ENCODE peak calls at places on chromosome 13, in four cellular contexts. One of them, this sample, is unnamed.

GRCh38 chr13:110138009-110138699 is 168.8 kb downstream of the COL4A1 start:
- DNase-seq in K562: peak; percentile 21
- DNase-seq in GM12878: peak; percentile 36
- DNase-seq in SK-N-SH: peak; percentile 79
- DNase-seq in this sample: peak; percentile 8

GRCh38 chr13:100063333-100063732 is 25.6 kb upstream of the PCCA start:
- DNase-seq in K562: no peak
- DNase-seq in SK-N-SH: no peak
- DNase-seq in GM12878: no peak
- DNase-seq in this sample: no peak

GRCh38 chr13:23025848-23026608 is 154.8 kb upstream of the SGCG start:
- DNase-seq in K562: no peak
- DNase-seq in SK-N-SH: no peak
- DNase-seq in GM12878: no peak
- DNase-seq in this sample: no peak

GRCh38 chr13:111152836-111153235 is 37.7 kb downstream of the ARHGEF7 start:
- DNase-seq in GM12878: no peak
- DNase-seq in SK-N-SH: peak; percentile 44
- DNase-seq in K562: no peak
- DNase-seq in this sample: peak; percentile 61

GRCh38 chr13:83312194-83312593 is 570.1 kb downstream of the SLITRK1 start:
- DNase-seq in GM12878: no peak
- DNase-seq in SK-N-SH: no peak
- DNase-seq in K562: no peak
- DNase-seq in this sample: no peak

GRCh38 chr13:109720758-109721184 is 65.6 kb downstream of the IRS2 start:
- DNase-seq in GM12878: no peak
- DNase-seq in K562: no peak
- DNase-seq in SK-N-SH: no peak
- DNase-seq in this sample: peak; percentile 35

GRCh38 chr13:27556109-27556508 is 64.2 kb downstream of the LNX2 start:
- DNase-seq in K562: no peak
- DNase-seq in SK-N-SH: no peak
- DNase-seq in GM12878: no peak
- DNase-seq in this sample: no peak

GRCh38 chr13:31764556-31764955 is 25.2 kb downstream of the RXFP2 start:
- DNase-seq in K562: no peak
- DNase-seq in GM12878: no peak
- DNase-seq in SK-N-SH: no peak
- DNase-seq in this sample: no peak

GRCh38 chr13:32117696-32118095 is 86.1 kb downstream of the FRY start:
- DNase-seq in GM12878: no peak
- DNase-seq in SK-N-SH: no peak
- DNase-seq in K562: no peak
- DNase-seq in this sample: no peak

GRCh38 chr13:31767175-31767900 is 28.0 kb downstream of the RXFP2 start:
- DNase-seq in SK-N-SH: no peak
- DNase-seq in GM12878: no peak
- DNase-seq in K562: no peak
- DNase-seq in this sample: no peak

GRCh38 chr13:95258619-95259194 is 42.5 kb downstream of the ABCC4 start:
- DNase-seq in GM12878: no peak
- DNase-seq in K562: no peak
- DNase-seq in SK-N-SH: no peak
- DNase-seq in this sample: peak; percentile 81

GRCh38 chr13:97344250-97345175 is 89.5 kb upstream of the RAP2A start:
- DNase-seq in GM12878: no peak
- DNase-seq in K562: no peak
- DNase-seq in SK-N-SH: peak; percentile 67
- DNase-seq in this sample: peak; percentile 62

GRCh38 chr13:37026778-37027177 is 26.2 kb downstream of the EXOSC8 start:
- DNase-seq in GM12878: no peak
- DNase-seq in SK-N-SH: no peak
- DNase-seq in K562: no peak
- DNase-seq in this sample: no peak

GRCh38 chr13:21638319-21639282 is 32.3 kb upstream of the FGF9 start:
- DNase-seq in K562: peak; percentile 14
- DNase-seq in GM12878: no peak
- DNase-seq in SK-N-SH: peak; percentile 29
- DNase-seq in this sample: no peak

GRCh38 chr13:28306325-28306724 is 168.0 kb downstream of the PAN3 start:
- DNase-seq in K562: no peak
- DNase-seq in SK-N-SH: no peak
- DNase-seq in GM12878: no peak
- DNase-seq in this sample: no peak

GRCh38 chr13:93147946-93148345 is 78.7 kb upstream of the GPC6 start:
- DNase-seq in SK-N-SH: no peak
- DNase-seq in K562: no peak
- DNase-seq in GM12878: no peak
- DNase-seq in this sample: no peak

GRCh38 chr13:79796116-79796515 is 315.2 kb downstream of the NDFIP2 start:
- DNase-seq in GM12878: no peak
- DNase-seq in SK-N-SH: no peak
- DNase-seq in K562: no peak
- DNase-seq in this sample: no peak
- TF ChIP-seq SMC3 in GM12878: no peak
- TF ChIP-seq SMC3 in SK-N-SH: no peak
- TF ChIP-seq SMC3 in K562: no peak
- TF ChIP-seq SMC3 in this sample: no peak

GRCh38 chr13:80249906-80250513 is 90.9 kb downstream of the SPRY2 start:
- DNase-seq in SK-N-SH: no peak
- DNase-seq in K562: no peak
- DNase-seq in GM12878: no peak
- DNase-seq in this sample: no peak

GRCh38 chr13:80255946-80256345 is 85.0 kb downstream of the SPRY2 start:
- DNase-seq in GM12878: no peak
- DNase-seq in K562: no peak
- DNase-seq in SK-N-SH: no peak
- DNase-seq in this sample: no peak

GRCh38 chr13:80256352-80256932 is 84.5 kb downstream of the SPRY2 start:
- DNase-seq in GM12878: no peak
- DNase-seq in K562: no peak
- DNase-seq in SK-N-SH: no peak
- DNase-seq in this sample: no peak

GRCh38 chr13:80251403-80251802 is 89.5 kb downstream of the SPRY2 start:
- DNase-seq in K562: no peak
- DNase-seq in SK-N-SH: no peak
- DNase-seq in GM12878: no peak
- DNase-seq in this sample: no peak
- TF ChIP-seq GABPA in K562: no peak
- TF ChIP-seq GABPA in SK-N-SH: no peak
- TF ChIP-seq GABPA in GM12878: no peak
- TF ChIP-seq GABPA in this sample: no peak

GRCh38 chr13:73809561-73809960 is 324.6 kb downstream of the KLF12 start:
- DNase-seq in K562: no peak
- DNase-seq in SK-N-SH: no peak
- DNase-seq in GM12878: no peak
- DNase-seq in this sample: no peak

DNA sequence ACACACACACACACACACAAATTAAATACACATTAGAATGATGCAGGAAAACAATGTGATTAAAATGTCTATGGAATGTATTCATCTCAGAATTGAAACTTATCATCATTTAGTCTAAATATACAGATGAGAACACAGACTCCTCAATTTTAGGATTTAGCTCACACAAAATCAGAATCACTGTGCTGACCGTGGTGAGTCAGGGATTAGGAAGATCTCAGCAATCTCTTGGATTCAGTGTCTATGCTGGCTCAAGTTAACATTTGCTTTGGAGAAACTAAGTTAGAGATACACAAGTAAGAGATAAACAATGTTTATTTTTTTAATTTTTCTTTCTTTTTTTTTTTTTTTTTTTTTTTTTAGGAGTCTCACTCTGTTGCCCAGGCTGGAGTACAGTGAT is 323.6 kb downstream of the KLF12 start:
- DNase-seq in GM12878: no peak
- DNase-seq in K562: no peak
- DNase-seq in SK-N-SH: no peak
- DNase-seq in this sample: no peak
- TF ChIP-seq SMC3 in GM12878: no peak
- TF ChIP-seq SMC3 in K562: no peak
- TF ChIP-seq SMC3 in SK-N-SH: no peak
- TF ChIP-seq SMC3 in this sample: no peak

GRCh38 chr13:25375727-25376358 is 4.1 kb downstream of the ATP8A2 start:
- DNase-seq in K562: peak; percentile 52
- DNase-seq in GM12878: no peak
- DNase-seq in SK-N-SH: peak; percentile 76
- DNase-seq in this sample: peak; percentile 42
- TF ChIP-seq GABPA in K562: no peak
- TF ChIP-seq GABPA in GM12878: no peak
- TF ChIP-seq GABPA in SK-N-SH: no peak
- TF ChIP-seq GABPA in this sample: no peak

DNA sequence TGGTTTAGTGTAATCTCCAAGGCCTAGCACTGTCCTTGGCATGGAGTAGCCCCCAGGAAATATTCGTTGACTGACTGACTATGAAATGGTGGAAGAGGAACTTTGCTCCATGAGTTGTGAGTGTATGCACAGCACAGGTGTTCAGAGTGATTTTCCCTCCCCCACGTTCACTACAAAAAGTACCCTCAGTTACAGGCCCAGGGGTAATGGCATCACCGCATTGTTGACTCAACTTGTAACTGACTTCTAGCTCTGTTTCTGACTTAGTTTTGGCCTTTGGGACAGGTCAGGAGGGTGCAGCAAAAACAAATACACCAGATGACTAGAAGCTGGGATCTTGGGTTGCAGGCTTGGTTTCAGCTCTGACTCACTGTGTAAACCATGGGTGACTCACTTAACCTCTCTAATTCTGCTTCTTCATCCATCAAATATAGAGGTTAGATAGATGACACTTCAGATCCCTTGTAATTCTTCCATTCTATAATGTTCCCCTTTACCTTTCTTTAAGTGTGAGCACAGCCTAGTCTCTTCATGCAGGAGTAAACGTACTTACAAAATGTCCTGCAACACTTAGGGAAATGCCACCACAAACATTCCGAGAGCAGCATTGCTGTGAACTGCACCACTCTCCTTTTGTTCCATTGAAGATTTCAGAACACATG is 229.8 kb downstream of the KCNRG start:
- DNase-seq in GM12878: peak; percentile 65
- DNase-seq in K562: peak; percentile 32
- DNase-seq in SK-N-SH: no peak
- DNase-seq in this sample: peak; percentile 99
- TF ChIP-seq SMC3 in GM12878: no peak
- TF ChIP-seq SMC3 in K562: no peak
- TF ChIP-seq SMC3 in SK-N-SH: no peak
- TF ChIP-seq SMC3 in this sample: peak; percentile 41

GRCh38 chr13:53028637-53029121 is at the start of gene OLFM4:
- DNase-seq in K562: no peak
- DNase-seq in SK-N-SH: no peak
- DNase-seq in GM12878: no peak
- DNase-seq in this sample: no peak
- TF ChIP-seq GABPA in K562: no peak
- TF ChIP-seq GABPA in SK-N-SH: no peak
- TF ChIP-seq GABPA in GM12878: no peak
- TF ChIP-seq GABPA in this sample: no peak

GRCh38 chr13:61413572-61413971 is 2.1 kb downstream of the PCDH20 start:
- DNase-seq in K562: no peak
- DNase-seq in SK-N-SH: peak; percentile 55
- DNase-seq in GM12878: no peak
- DNase-seq in this sample: no peak

GRCh38 chr13:61415749-61416148 is at the start of gene PCDH20:
- DNase-seq in K562: no peak
- DNase-seq in SK-N-SH: no peak
- DNase-seq in GM12878: no peak
- DNase-seq in this sample: no peak

GRCh38 chr13:61417171-61417570 is 1.5 kb upstream of the PCDH20 start:
- DNase-seq in GM12878: no peak
- DNase-seq in SK-N-SH: no peak
- DNase-seq in K562: no peak
- DNase-seq in this sample: no peak

GRCh38 chr13:61414136-61414535 is 1.5 kb downstream of the PCDH20 start:
- DNase-seq in SK-N-SH: peak; percentile 41
- DNase-seq in GM12878: no peak
- DNase-seq in K562: no peak
- DNase-seq in this sample: no peak

GRCh38 chr13:61414686-61415664 is 674 bp downstream of the PCDH20 start:
- DNase-seq in K562: no peak
- DNase-seq in SK-N-SH: peak; percentile 80
- DNase-seq in GM12878: no peak
- DNase-seq in this sample: peak; percentile 26
- TF ChIP-seq SMC3 in K562: no peak
- TF ChIP-seq SMC3 in SK-N-SH: no peak
- TF ChIP-seq SMC3 in GM12878: no peak
- TF ChIP-seq SMC3 in this sample: no peak

DNA sequence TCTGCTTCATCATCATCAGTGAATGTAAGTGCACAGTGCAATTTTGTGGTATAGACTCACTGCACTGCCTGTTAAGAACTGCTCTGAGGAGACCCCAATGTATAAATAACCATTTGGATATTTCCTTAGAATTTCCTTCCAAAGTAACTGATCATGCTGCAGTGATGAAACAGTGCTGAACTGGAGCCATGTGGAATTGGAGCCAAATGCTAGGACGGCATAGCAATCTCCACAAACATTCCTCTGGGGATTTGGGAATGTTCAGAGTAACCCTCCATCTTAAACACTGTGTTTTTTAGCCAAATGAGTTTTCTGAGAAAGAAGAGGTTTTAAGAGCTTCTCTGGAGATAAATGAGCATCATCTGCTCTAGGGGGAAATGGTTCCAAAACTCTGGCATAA is 98.2 kb downstream of the OLFM4 start:
- DNase-seq in SK-N-SH: no peak
- DNase-seq in GM12878: no peak
- DNase-seq in K562: no peak
- DNase-seq in this sample: no peak
- TF ChIP-seq GABPA in SK-N-SH: no peak
- TF ChIP-seq GABPA in GM12878: no peak
- TF ChIP-seq GABPA in K562: no peak
- TF ChIP-seq GABPA in this sample: no peak